ENCODE peak calls at places on chromosomes 16 and 17, in five cellular contexts. U is endothelial cell, D is K562, J is lower leg skin, M is WTC11. V is an unnamed sample.

GRCh38 chr16:75485230-75486013 is 9.8 kb downstream of the CHST6 start:
- DNase-seq in U (no peak), D (no peak), J (no peak), M (no peak), V (no peak)

GRCh38 chr17:32590974-32591373 is 104.2 kb downstream of the CDK5R1 start:
- DNase-seq in U (no peak), D (no peak), J (no peak), M (no peak), V (no peak)

GRCh38 chr17:40107266-40107980 is 7.0 kb upstream of the NR1D1 start:
- DNase-seq in U (no peak), D (no peak), J (no peak), M (no peak), V (no peak)

GRCh38 chr16:85330694-85331188 is 218.5 kb upstream of the CIBAR2 start:
- DNase-seq in U (peak), D (peak), J (no peak), M (no peak), V (no peak)

GRCh38 chr17:49762148-49762941 is 1.6 kb downstream of the FAM117A start:
- DNase-seq in U (no peak), D (no peak), J (no peak), M (no peak), V (no peak)

GRCh38 chr16:15981382-15981781 is 32.0 kb downstream of the ABCC1 start:
- DNase-seq in U (no peak), D (no peak), J (no peak), M (no peak), V (no peak)

GRCh38 chr16:64035337-64035736 is 1086.5 kb downstream of the CDH11 start:
- DNase-seq in U (no peak), D (no peak), J (no peak), M (no peak), V (no peak)

GRCh38 chr17:21374455-21375161 is 1.5 kb upstream of the KCNJ12 start:
- DNase-seq in U (no peak), D (no peak), J (no peak), M (no peak), V (no peak)

GRCh38 chr17:37516131-37516561 is 26.5 kb downstream of the DUSP14 start:
- DNase-seq in U (no peak), D (no peak), J (no peak), M (no peak), V (no peak)

GRCh38 chr17:82373731-82374625 is 2.4 kb downstream of the UTS2R start:
- DNase-seq in U (no peak), D (no peak), J (no peak), M (no peak), V (no peak)

GRCh38 chr17:81365148-81365600 is 30.1 kb upstream of the BAHCC1 start:
- DNase-seq in U (no peak), D (peak), J (peak), M (peak), V (no peak)

GRCh38 chr17:40564883-40565744 is at the start of gene CCR7:
- DNase-seq in U (no peak), D (peak), J (peak), M (no peak), V (peak)

GRCh38 chr17:48262982-48263586 is 155.5 kb downstream of the SNX11 start:
- DNase-seq in U (no peak), D (peak), J (no peak), M (no peak), V (no peak)

GRCh38 chr17:64063088-64063487 is 42.7 kb upstream of the ICAM2 start:
- DNase-seq in U (no peak), D (no peak), J (no peak), M (no peak), V (no peak)

GRCh38 chr17:8151120-8151640 is 1.0 kb downstream of the PER1 start:
- DNase-seq in U (peak), D (peak), J (peak), M (peak), V (peak)

GRCh38 chr16:81810894-81811538 is 31.9 kb downstream of the PLCG2 start:
- DNase-seq in U (no peak), D (no peak), J (no peak), M (no peak), V (no peak)

GRCh38 chr17:55770220-55770870 is 19.5 kb downstream of the PCTP start:
- DNase-seq in U (no peak), D (peak), J (no peak), M (no peak), V (no peak)

GRCh38 chr16:78170360-78170928 is 71.0 kb downstream of the WWOX start:
- DNase-seq in U (no peak), D (no peak), J (no peak), M (no peak), V (no peak)

GRCh38 chr16:17369441-17369951 is 101.3 kb downstream of the XYLT1 start:
- DNase-seq in U (no peak), D (no peak), J (no peak), M (no peak), V (no peak)

GRCh38 chr17:42118545-42118944 is 2.6 kb downstream of the KAT2A start:
- DNase-seq in U (peak), D (peak), J (no peak), M (peak), V (no peak)

GRCh38 chr17:4739122-4740024 is at the start of the genes CXCL16 and ZMYND15:
- DNase-seq in U (peak), D (peak), J (peak), M (peak), V (peak)

GRCh38 chr17:76405607-76405966 is 21.2 kb downstream of the SPHK1 start:
- DNase-seq in U (no peak), D (peak), J (no peak), M (no peak), V (no peak)

GRCh38 chr17:16121915-16122314 is 93.4 kb downstream of the NCOR1 start:
- DNase-seq in U (no peak), D (no peak), J (no peak), M (no peak), V (no peak)

GRCh38 chr16:57592591-57593003 is 35.8 kb upstream of the ADGRG1 start:
- DNase-seq in U (no peak), D (no peak), J (peak), M (no peak), V (peak)

GRCh38 chr16:52912565-52913173 is 140.0 kb downstream of the CHD9NB start:
- DNase-seq in U (peak), D (peak), J (no peak), M (peak), V (no peak)

GRCh38 chr17:40720904-40721303 is 17.4 kb upstream of the KRT24 start:
- DNase-seq in U (no peak), D (no peak), J (no peak), M (no peak), V (no peak)

GRCh38 chr17:68182940-68183551 is 64.8 kb upstream of the AMZ2 start:
- DNase-seq in U (no peak), D (peak), J (peak), M (no peak), V (no peak)

GRCh38 chr16:3101841-3102470 is 2.9 kb upstream of the ZSCAN10 start:
- DNase-seq in U (peak), D (no peak), J (no peak), M (peak), V (no peak)

GRCh38 chr17:1188812-1189211 is 9.0 kb upstream of the ABR start:
- DNase-seq in U (no peak), D (no peak), J (peak), M (no peak), V (no peak)

GRCh38 chr16:82603784-82604411 is 22.9 kb upstream of the CDH13 start:
- DNase-seq in U (peak), D (no peak), J (peak), M (peak), V (no peak)

GRCh38 chr16:73021866-73022495 is 25.9 kb downstream of the ZFHX3 start:
- DNase-seq in U (no peak), D (no peak), J (no peak), M (no peak), V (no peak)

GRCh38 chr16:16083421-16084156 is 134.2 kb downstream of the ABCC1 start:
- DNase-seq in U (no peak), D (peak), J (no peak), M (no peak), V (no peak)

GRCh38 chr17:75779250-75779986 is 5.2 kb upstream of the UNK start:
- DNase-seq in U (peak), D (peak), J (peak), M (peak), V (peak)

GRCh38 chr16:81956213-81956948 is 54.9 kb downstream of the SDR42E1 start:
- DNase-seq in U (no peak), D (no peak), J (no peak), M (no peak), V (no peak)

DNA sequence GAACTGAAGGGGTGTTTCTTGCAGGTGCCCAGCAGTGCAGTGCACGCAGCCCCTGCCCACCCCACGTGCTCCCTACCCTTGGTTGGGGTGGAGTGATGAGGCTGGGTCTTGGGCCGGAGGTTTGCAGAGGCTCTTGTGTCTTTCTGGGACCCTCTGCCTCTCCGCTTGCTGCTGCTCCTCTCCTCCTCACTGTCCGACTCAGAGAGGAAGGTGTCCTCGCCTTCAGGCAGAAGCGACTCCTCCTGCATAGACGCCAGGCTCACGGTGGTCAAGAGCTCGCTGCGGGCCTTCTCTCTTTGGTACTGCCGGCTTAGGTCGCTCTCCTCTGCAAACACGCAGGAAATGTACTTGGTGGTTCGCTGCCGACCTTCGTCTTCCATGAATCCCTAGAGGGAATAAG is 42.9 kb downstream of the GTF3C1 start:
- DNase-seq in U (no peak), D (no peak), J (no peak), M (no peak), V (no peak)
- TF ChIP-seq CTCF in U (no peak), D (no peak), J (no peak), M (no peak), V (no peak)

GRCh38 chr17:38761612-38762011 is 9.1 kb downstream of the PSMB3 start:
- DNase-seq in U (peak), D (peak), J (no peak), M (peak), V (no peak)
- TF ChIP-seq CTCF in U (peak), D (peak), J (no peak), M (peak), V (peak)

GRCh38 chr17:18267366-18267765 is 6.9 kb downstream of the MIEF2 start:
- DNase-seq in U (no peak), D (no peak), J (no peak), M (no peak), V (no peak)
- TF ChIP-seq CTCF in U (no peak), D (no peak), J (no peak), M (no peak), V (no peak)

DNA sequence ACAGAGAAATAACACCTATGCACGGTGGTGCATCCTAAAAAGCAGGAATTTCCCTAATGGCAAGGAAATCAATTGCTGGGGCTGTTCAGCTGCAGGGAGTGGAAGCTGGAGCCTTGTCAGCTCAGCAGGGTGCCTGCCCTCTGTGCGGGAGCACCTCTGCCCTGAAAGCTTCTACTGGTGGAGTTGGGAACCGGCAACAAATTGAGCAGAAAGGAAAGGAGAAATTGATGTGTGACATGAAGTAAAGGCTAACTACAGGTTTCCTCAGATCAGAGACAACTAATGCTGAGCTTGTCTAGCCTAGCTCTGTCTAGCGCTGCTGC is 48.2 kb upstream of the SREBF1 start:
- DNase-seq in U (no peak), D (no peak), J (no peak), M (peak), V (no peak)
- TF ChIP-seq CTCF in U (no peak), D (no peak), J (no peak), M (no peak), V (no peak)

V was measured in osteocyte.